ENCODE peak calls at places on chromosomes 7 and 10, in six cellular contexts. Z is H1, R is GM12878, W is SK-N-SH, X is HCT116, N is K562. O is an unnamed sample.

GRCh38 chr7:137069249-137069963 is 201.0 kb downstream of the CHRM2 start:
- DNase-seq in Z (no peak), W (no peak), X (no peak), N (no peak), R (no peak), O (no peak)

GRCh38 chr10:87095241-87095945 is 387 bp downstream of the SHLD2 start:
- DNase-seq in Z (peak; percentile 77), N (no peak), X (peak; percentile 35), R (peak; percentile 43), W (peak; percentile 89), O (peak; percentile 76)

GRCh38 chr7:110358028-110358427 is 732.9 kb upstream of the LRRN3 start:
- DNase-seq in N (no peak), Z (no peak), X (no peak), R (no peak), W (no peak), O (no peak)

GRCh38 chr10:77208857-77209256 is 428.8 kb downstream of the KCNMA1 start:
- DNase-seq in X (no peak), N (no peak), R (no peak), W (no peak), Z (no peak), O (no peak)

GRCh38 chr7:155860840-155861479 is 48.7 kb upstream of the SHH start:
- DNase-seq in X (no peak), W (no peak), R (no peak), N (no peak), Z (no peak), O (no peak)

GRCh38 chr7:99707096-99707495 is 27.3 kb upstream of the CYP3A5 start:
- DNase-seq in N (no peak), W (no peak), R (no peak), Z (no peak), X (no peak), O (no peak)

GRCh38 chr7:158085741-158086695 is 501.6 kb downstream of the PTPRN2 start:
- DNase-seq in W (peak; percentile 89), X (no peak), N (no peak), R (no peak), Z (no peak), O (no peak)

GRCh38 chr10:22816298-22816653 is 101.9 kb upstream of the PIP4K2A start:
- DNase-seq in X (peak; percentile 89), N (peak; percentile 31), W (no peak), R (no peak), Z (no peak), O (no peak)

GRCh38 chr10:124001391-124002260 is 91.8 kb downstream of the CHST15 start:
- DNase-seq in R (no peak), N (no peak), W (peak; percentile 8), Z (no peak), X (no peak), O (no peak)

GRCh38 chr7:1919539-1920265 is 249.6 kb downstream of the ELFN1 start:
- DNase-seq in R (no peak), X (no peak), N (no peak), W (no peak), Z (no peak), O (peak; percentile 67)

GRCh38 chr10:132279873-132280645 is 27.7 kb downstream of the STK32C start:
- DNase-seq in N (peak; percentile 18), R (no peak), X (no peak), W (no peak), Z (no peak), O (no peak)

GRCh38 chr7:29610031-29610490 is 46.4 kb downstream of the PRR15 start:
- DNase-seq in W (no peak), N (no peak), R (no peak), Z (no peak), X (no peak), O (no peak)

GRCh38 chr7:103148994-103149807 is at the start of gene NAPEPLD:
- DNase-seq in R (peak; percentile 53), N (peak; percentile 95), W (peak; percentile 97), X (peak; percentile 62), Z (peak; percentile 82), O (peak; percentile 72)

GRCh38 chr7:155907450-155908177 is 95.4 kb upstream of the SHH start:
- DNase-seq in W (no peak), X (no peak), R (no peak), N (no peak), Z (no peak), O (no peak)

GRCh38 chr7:41705109-41705871 is 2.4 kb upstream of the INHBA start:
- DNase-seq in W (peak; percentile 96), N (peak; percentile 54), X (no peak), R (peak; percentile 50), Z (peak; percentile 90), O (peak; percentile 55)

GRCh38 chr7:130930260-130930659 is 196.3 kb upstream of the KLF14 start:
- DNase-seq in W (no peak), Z (no peak), X (no peak), N (no peak), R (no peak), O (no peak)

GRCh38 chr7:30433082-30433481 is 45.5 kb downstream of the NOD1 start:
- DNase-seq in W (no peak), Z (no peak), X (no peak), R (no peak), N (no peak), O (no peak)

GRCh38 chr7:130440527-130441365 is at the start of gene CEP41:
- DNase-seq in R (peak; percentile 83), N (peak; percentile 97), X (peak; percentile 94), Z (peak; percentile 98), W (peak; percentile 99), O (peak; percentile 94)

GRCh38 chr10:125700355-125700911 is 17.5 kb upstream of the TEX36 start:
- DNase-seq in W (no peak), R (no peak), Z (no peak), X (no peak), N (no peak), O (no peak)
- TF ChIP-seq CTCF in W (peak; percentile 49), R (no peak), Z (no peak), X (peak; percentile 10), N (peak; percentile 7), O (no peak)

DNA sequence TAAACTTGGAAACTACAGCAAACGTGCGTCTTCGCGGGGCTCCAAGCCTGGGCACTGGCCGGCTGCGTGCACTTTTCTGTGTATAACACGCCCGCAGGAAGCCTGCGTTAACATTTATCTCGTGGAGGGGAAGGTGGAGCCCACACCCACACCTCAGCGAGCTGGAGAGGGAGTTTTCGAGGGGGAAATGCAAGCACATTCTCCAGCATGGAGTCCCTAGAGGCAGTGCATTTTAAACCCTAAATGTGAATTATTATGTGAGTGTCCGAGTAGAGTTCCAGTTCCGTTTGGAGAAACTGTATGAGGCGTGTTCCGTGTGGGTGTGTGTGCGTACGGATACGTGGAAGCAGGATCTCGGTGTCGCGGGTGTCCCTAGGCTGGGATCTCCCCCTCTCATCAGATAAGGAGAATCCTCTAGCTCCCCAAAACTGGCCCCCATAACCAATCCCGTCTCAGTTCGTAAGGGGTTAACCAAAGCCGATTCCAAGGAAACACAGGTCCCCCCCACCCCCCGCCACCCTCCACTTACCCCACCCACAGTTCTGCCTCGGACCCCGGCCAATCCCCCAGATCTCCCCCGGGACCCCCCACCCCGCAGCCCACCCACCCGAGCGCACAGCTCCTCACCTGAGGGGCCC is 403 bp downstream of the CDK6 start:
- DNase-seq in X (no peak), R (no peak), N (peak; percentile 73), Z (peak; percentile 50), W (peak; percentile 49), O (peak; percentile 7)
- TF ChIP-seq JUND in X (no peak), R (no peak), N (no peak), Z (no peak), W (no peak), O (no peak)

GRCh38 chr7:98266840-98267239 is 14.6 kb upstream of the BRI3 start:
- DNase-seq in W (peak; percentile 52), X (no peak), N (no peak), R (no peak), Z (no peak), O (no peak)
- TF ChIP-seq CTCF in W (peak; percentile 48), X (peak; percentile 48), N (no peak), R (peak; percentile 24), Z (peak; percentile 16), O (peak; percentile 30)

GRCh38 chr7:85682819-85683218 is 496.0 kb upstream of the SEMA3D start:
- DNase-seq in W (no peak), N (no peak), X (no peak), R (no peak), Z (no peak), O (no peak)
- TF ChIP-seq JUND in W (no peak), N (no peak), X (no peak), R (no peak), Z (no peak), O (no peak)

GRCh38 chr10:13416760-13417159 is 68.7 kb upstream of the SEPHS1 start:
- DNase-seq in N (no peak), R (no peak), X (no peak), W (no peak), Z (no peak), O (no peak)

GRCh38 chr10:13412894-13413293 is 64.8 kb upstream of the SEPHS1 start:
- DNase-seq in Z (no peak), R (no peak), X (no peak), N (no peak), W (no peak), O (no peak)

GRCh38 chr10:13414137-13414536 is 66.0 kb upstream of the SEPHS1 start:
- DNase-seq in W (no peak), X (no peak), Z (no peak), N (no peak), R (no peak), O (no peak)

GRCh38 chr10:13417459-13418126 is 69.5 kb upstream of the SEPHS1 start:
- DNase-seq in Z (no peak), R (no peak), X (no peak), W (no peak), N (peak; percentile 75), O (no peak)

DNA sequence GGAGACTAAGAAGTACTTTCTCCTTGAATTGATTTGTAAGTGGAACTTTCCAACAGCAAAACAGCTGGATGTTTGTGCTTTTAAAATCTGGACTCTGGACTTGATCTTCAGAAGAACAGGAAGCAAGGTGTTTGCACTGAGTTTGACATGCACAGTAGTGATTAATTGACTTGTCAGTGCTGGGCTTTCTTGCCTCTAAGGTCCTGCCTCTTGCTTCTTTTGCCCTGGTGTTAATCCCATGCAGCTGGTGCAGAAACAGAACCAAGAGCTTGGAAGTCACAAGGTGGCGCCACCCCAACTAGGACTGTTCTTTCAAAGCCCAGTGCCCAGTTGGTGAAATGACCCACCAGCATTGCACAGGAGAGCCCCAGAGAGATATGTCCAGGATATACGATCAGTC is 66.8 kb upstream of the SEPHS1 start:
- DNase-seq in R (no peak), N (peak; percentile 42), Z (peak; percentile 77), W (peak; percentile 36), X (peak; percentile 43), O (peak; percentile 88)
- TF ChIP-seq CTCF in R (no peak), N (peak; percentile 51), Z (peak; percentile 68), W (peak; percentile 33), X (peak; percentile 63), O (peak; percentile 83)

GRCh38 chr10:130371686-130372085 is 235.5 kb downstream of the GLRX3 start:
- DNase-seq in W (no peak), Z (no peak), N (no peak), X (no peak), R (no peak), O (no peak)
- TF ChIP-seq JUND in W (no peak), Z (no peak), N (no peak), X (no peak), R (no peak), O (no peak)